ENCODE peak calls at places on chromosomes 13 and 19, in five cellular contexts. N is Peyer's patch, M is uterus, D is K562, F is right lobe of liver. W is an unnamed sample. For H3K4me1, the result is how much of the 10 kb centered on the place peaks cover.

GRCh38 chr19:12938536-12939291 is at the start of gene CALR:
- DNase-seq in N (no peak), M (no peak), D (peak), F (no peak), W (peak)

GRCh38 chr13:86760620-86761019 is 910.6 kb upstream of the SLITRK5 start:
- DNase-seq in N (no peak), M (no peak), D (no peak), F (no peak), W (no peak)

GRCh38 chr19:5993516-5994406 is 15.8 kb upstream of the RANBP3 start:
- DNase-seq in N (peak), M (no peak), D (no peak), F (no peak), W (no peak)

GRCh38 chr19:10419646-10420443 is 493 bp upstream of the PDE4A start:
- DNase-seq in N (no peak), M (no peak), D (peak), F (no peak), W (no peak)

GRCh38 chr19:28943651-28944050 is 269.3 kb downstream of the UQCRFS1 start:
- DNase-seq in N (no peak), M (no peak), D (peak), F (no peak), W (no peak)

GRCh38 chr19:2255982-2256685 is at the start of gene JSRP1:
- DNase-seq in N (peak), M (no peak), D (no peak), F (no peak), W (no peak)

GRCh38 chr19:58572818-58573657 is at the start of gene MZF1:
- DNase-seq in N (peak), M (peak), D (peak), F (peak), W (peak)

GRCh38 chr13:49690133-49690989 is 925 bp downstream of the EBPL start:
- DNase-seq in N (no peak), M (no peak), D (peak), F (no peak), W (no peak)

GRCh38 chr13:113307491-113307890 is 10.5 kb downstream of the LAMP1 start:
- DNase-seq in N (no peak), M (no peak), D (no peak), F (no peak), W (no peak)

GRCh38 chr19:45164577-45165335 is 4.0 kb upstream of the NKPD1 start:
- DNase-seq in N (peak), M (no peak), D (peak), F (no peak), W (peak)

GRCh38 chr13:37617162-37617561 is 18.6 kb upstream of the POSTN start:
- DNase-seq in N (no peak), M (no peak), D (no peak), F (no peak), W (no peak)

GRCh38 chr19:32816555-32817099 is 52.9 kb downstream of the SLC7A9 start:
- DNase-seq in N (no peak), M (no peak), D (no peak), F (no peak), W (no peak)

GRCh38 chr13:47044842-47045241 is 148.0 kb upstream of the HTR2A start:
- DNase-seq in N (no peak), M (no peak), D (no peak), F (no peak), W (no peak)

GRCh38 chr19:489418-490196 is 6.7 kb upstream of the MADCAM1 start:
- DNase-seq in N (no peak), M (peak), D (no peak), F (no peak), W (peak)

GRCh38 chr19:13985771-13986347 is 20.3 kb downstream of the RFX1 start:
- DNase-seq in N (no peak), M (no peak), D (no peak), F (no peak), W (no peak)

GRCh38 chr13:77896977-77897376 is 21.7 kb downstream of the EDNRB start:
- DNase-seq in N (no peak), M (no peak), D (no peak), F (no peak), W (no peak)

GRCh38 chr13:30744056-30744684 is 8.8 kb downstream of the ALOX5AP start:
- DNase-seq in N (no peak), M (no peak), D (peak), F (peak), W (no peak)

DNA sequence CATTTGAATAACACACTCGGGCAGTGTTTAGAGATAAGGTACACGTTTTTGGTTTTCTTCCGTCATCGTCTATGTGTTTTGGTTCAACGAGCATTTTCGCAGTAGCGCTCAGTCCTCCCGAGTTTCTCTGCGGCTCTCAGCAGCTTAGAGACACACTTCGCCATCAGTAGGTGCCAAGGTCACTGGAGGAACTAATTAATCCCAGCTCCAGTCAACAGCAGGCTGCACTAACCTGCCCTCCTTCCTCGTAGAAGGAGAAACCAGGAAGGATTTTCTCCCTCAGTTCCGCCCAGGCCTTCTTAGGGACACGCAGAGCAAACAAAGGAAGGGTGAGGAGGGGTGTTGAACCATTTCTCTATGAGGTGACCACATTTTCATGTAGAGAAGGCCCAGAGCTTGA is 12.6 kb downstream of the MBNL2 start:
- DNase-seq in N (no peak), M (no peak), D (no peak), F (no peak), W (no peak)
- H3K4me1 ChIP-seq in N (under half), M (under half), D (under half), F (under half), W (under half)

DNA sequence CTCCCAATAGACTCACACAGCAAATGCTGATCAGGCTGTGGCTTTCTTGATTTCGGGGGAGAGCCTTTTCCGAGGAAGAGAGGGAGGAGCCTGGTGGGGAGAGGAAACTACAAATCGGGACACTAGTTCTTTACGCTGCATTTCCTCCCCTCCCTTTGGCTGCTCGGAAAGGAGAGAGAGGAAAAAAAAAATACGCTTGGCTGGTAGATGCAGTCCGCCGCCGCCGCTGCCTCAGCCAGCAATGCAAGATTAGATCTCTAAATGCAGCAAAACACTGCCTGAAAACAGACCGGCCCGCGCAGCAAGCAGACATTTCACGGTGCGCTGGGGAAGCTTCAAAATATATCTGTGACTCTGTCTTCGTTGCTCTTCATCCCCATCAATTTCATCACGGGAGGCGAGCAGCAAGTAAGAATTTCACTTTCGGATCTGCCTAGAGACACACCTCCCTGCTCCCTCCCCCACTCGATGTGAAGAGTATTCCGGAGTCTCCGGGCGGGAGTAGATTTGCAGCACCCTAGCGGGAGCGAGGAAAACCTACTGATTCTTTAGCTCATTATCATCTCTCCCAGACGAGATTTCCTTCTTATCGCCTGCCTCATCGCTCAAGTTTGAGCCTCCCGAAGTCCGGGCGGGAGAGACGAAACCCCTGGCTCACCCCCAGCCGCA is at the start of gene PCDH17:
- DNase-seq in N (peak), M (no peak), D (no peak), F (no peak), W (no peak)
- H3K4me3 ChIP-seq in N (peak), M (peak), D (no peak), F (peak), W (peak)

DNA sequence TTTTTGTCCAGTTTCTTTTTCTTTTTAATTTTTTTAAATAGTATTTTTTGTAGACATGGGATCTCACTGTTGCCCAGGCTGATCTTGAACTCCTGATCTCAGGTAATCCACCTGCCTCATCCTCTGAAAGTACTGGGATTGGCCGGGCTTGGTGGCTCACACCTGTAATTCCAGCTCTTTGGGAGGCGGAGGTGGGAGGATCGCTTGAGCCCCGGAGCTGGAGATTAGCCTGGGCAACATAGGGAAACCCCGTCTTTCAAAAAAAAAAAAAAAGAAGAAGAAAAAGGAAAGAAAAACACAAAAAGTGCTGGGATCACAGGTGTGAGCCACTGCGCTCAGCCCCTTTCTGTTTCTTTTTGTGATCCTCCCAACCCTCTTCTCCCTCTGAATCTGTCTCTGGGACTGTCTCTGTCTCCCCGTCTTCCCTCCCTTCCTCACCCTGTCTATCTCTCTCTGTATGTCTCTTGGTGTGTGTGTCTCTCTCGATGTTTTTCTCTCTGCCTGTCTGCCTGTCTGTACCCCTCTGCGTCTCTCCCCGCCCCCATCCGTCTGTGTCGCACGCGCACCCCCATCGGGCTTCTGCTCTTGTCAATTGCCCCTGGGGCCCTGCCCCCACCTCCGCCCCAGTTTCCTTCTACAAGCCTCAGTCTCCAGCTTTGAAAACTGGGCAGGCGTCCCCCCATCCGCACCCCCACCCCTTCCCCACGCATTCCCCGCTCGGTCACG is 554 bp upstream of the ZFP36 start:
- DNase-seq in N (no peak), M (no peak), D (peak), F (no peak), W (no peak)
- H3K4me1 ChIP-seq in N (under half), M (under half), D (half or more), F (under half), W (under half)

GRCh38 chr19:35041548-35042055 is at the start of gene HPN:
- DNase-seq in N (no peak), M (no peak), D (no peak), F (peak), W (no peak)
- H3K4me3 ChIP-seq in N (peak), M (no peak), D (no peak), F (peak), W (no peak)

GRCh38 chr13:34127523-34127922 is 309.6 kb downstream of the RFC3 start:
- DNase-seq in N (no peak), M (no peak), D (no peak), F (no peak), W (no peak)

GRCh38 chr13:34129422-34129821 is 311.5 kb downstream of the RFC3 start:
- DNase-seq in N (no peak), M (no peak), D (no peak), F (no peak), W (no peak)

GRCh38 chr13:34128661-34129060 is 310.7 kb downstream of the RFC3 start:
- DNase-seq in N (no peak), M (no peak), D (no peak), F (no peak), W (no peak)

DNA sequence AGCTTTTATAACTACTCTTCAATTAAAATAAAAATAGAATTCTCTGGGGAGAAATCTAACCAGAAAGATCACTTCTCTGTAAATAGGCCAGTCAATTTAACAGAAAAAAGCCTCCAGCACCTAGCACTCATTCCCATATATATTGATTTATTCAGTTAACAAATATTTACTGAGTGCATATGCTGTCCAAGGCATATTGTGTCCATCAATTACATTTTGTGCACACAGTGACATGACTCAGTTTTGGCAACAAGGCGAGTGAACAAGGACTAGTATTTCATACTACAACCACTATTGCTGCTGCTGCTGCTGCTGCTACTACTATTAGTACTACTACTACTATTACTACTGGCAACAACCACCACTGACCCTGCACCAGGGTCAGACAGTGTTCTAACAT is 307.0 kb downstream of the RFC3 start:
- DNase-seq in N (no peak), M (no peak), D (no peak), F (no peak), W (no peak)
- H3K4me1 ChIP-seq in N (under half), M (under half), D (under half), F (under half), W (under half)

GRCh38 chr13:40981361-40981760 is 37.8 kb downstream of the ELF1 start:
- DNase-seq in N (no peak), M (no peak), D (peak), F (no peak), W (no peak)
- H3K4me3 ChIP-seq in N (peak), M (peak), D (peak), F (no peak), W (no peak)

DNA sequence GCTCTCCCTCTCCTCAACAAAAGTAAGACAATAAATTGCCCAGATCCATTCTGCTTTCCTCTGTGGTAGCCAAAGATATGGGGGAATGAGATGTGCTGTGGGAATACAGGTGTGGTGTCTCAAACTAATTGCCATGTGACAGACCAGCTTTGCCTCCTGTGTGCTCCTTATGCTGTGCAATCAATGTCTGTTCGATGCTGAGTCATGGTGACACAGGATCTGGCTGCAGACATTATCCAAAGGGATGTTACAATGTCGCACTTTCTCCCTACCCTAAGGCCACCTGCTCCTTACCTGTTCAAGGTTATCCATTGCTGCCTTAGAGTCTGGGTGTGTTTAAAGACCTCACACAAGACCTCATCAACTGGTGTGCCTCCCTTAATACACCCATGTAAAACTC is 32.5 kb downstream of the FGF14 start:
- DNase-seq in N (no peak), M (no peak), D (peak), F (no peak), W (no peak)
- H3K4me1 ChIP-seq in N (under half), M (under half), D (under half), F (under half), W (under half)